ENCODE peak calls at places on chromosomes 5 and 9, in six cellular contexts. N is AG08395; B is OCI-M1; T is activated naive CD4-positive, alpha-beta T cell treated with anti-CD3 and anti-CD28 coated beads, Interleukin-2, amount 10 ng/mL, durations not matched to agents 7 days and 5 days; I is stimulated activated CD4-positive, alpha-beta T cell treated with anti-CD3 and anti-CD28 coated beads, Interleukin-4, amount 100 ng/mL, for 4 hours; O is activated gamma-delta T cell treated with anti-CD3 and anti-CD28 coated beads, Interleukin-2, amount 50 U/mL, for 16 hours. U is an unnamed sample.
A peak's percentile ranks its signal among the peaks of the same experiment; 100 is the strongest.

GRCh38 chr5:170254056-170254455 is 21.3 kb downstream of the C5orf58 start:
- DNase-seq in O (peak; percentile 54), N (no peak), I (peak; percentile 80), T (peak; percentile 75), B (no peak), U (no peak)

GRCh38 chr9:71796368-71796767 is 28.1 kb upstream of the CEMIP2 start:
- DNase-seq in I (peak; percentile 11), B (no peak), N (no peak), T (no peak), O (no peak), U (no peak)

GRCh38 chr9:22108581-22109370 is 99.7 kb upstream of the CDKN2B start:
- DNase-seq in I (no peak), T (no peak), N (no peak), O (no peak), B (peak; percentile 18), U (no peak)

GRCh38 chr5:81230429-81230828 is 2.7 kb upstream of the CKMT2 start:
- DNase-seq in I (no peak), T (no peak), O (no peak), B (no peak), N (no peak), U (no peak)

GRCh38 chr5:1772634-1773033 is 27.0 kb downstream of the MRPL36 start:
- DNase-seq in N (peak; percentile 73), B (peak; percentile 23), T (peak; percentile 23), I (no peak), O (no peak), U (peak; percentile 23)

GRCh38 chr5:59321631-59322030 is 571.9 kb downstream of the PDE4D start:
- DNase-seq in O (no peak), I (no peak), T (no peak), N (no peak), B (no peak), U (no peak)

GRCh38 chr5:106827061-106827460 is 843.7 kb downstream of the EFNA5 start:
- DNase-seq in I (no peak), N (peak; percentile 5), T (no peak), O (no peak), B (no peak), U (no peak)

GRCh38 chr5:134577022-134577795 is 51.7 kb downstream of the JADE2 start:
- DNase-seq in I (no peak), B (no peak), N (peak; percentile 84), O (no peak), T (no peak), U (peak; percentile 34)

GRCh38 chr9:93080406-93080805 is 15.6 kb upstream of the CARD19 start:
- DNase-seq in B (no peak), T (peak; percentile 14), O (no peak), N (no peak), I (no peak), U (no peak)

GRCh38 chr5:173568703-173569102 is 47.7 kb downstream of the BOD1 start:
- DNase-seq in O (no peak), T (no peak), N (no peak), B (no peak), I (no peak), U (no peak)

GRCh38 chr5:14502291-14502690 is 79.3 kb upstream of the OTULINL start:
- DNase-seq in I (no peak), O (no peak), T (no peak), B (no peak), N (no peak), U (no peak)

GRCh38 chr9:128098017-128098935 is 29.3 kb downstream of the PTGES2 start:
- DNase-seq in O (peak; percentile 39), B (peak; percentile 97), I (peak; percentile 77), T (peak; percentile 62), N (peak; percentile 88), U (peak; percentile 98)

GRCh38 chr9:137670391-137671195 is 51.8 kb downstream of the EHMT1 start:
- DNase-seq in O (no peak), I (no peak), N (no peak), T (no peak), B (no peak), U (no peak)

GRCh38 chr5:125194901-125195300 is 448.5 kb upstream of the ZNF608 start:
- DNase-seq in O (no peak), B (no peak), I (no peak), T (no peak), N (no peak), U (no peak)

GRCh38 chr9:127860260-127860659 is 5.8 kb upstream of the ENG start:
- DNase-seq in I (no peak), N (no peak), T (no peak), B (no peak), O (no peak), U (no peak)

GRCh38 chr9:106707722-106708121 is 155.2 kb upstream of the ZNF462 start:
- DNase-seq in I (no peak), O (no peak), T (no peak), B (no peak), N (no peak), U (no peak)

GRCh38 chr5:101505891-101506570 is 602.9 kb upstream of the ST8SIA4 start:
- DNase-seq in O (no peak), I (no peak), T (no peak), B (no peak), N (no peak), U (no peak)

GRCh38 chr5:172370237-172370640 is 84.1 kb downstream of the SH3PXD2B start:
- DNase-seq in N (no peak), T (no peak), I (no peak), B (no peak), O (no peak), U (no peak)

GRCh38 chr9:72926506-72926905 is 26.3 kb downstream of the ALDH1A1 start:
- DNase-seq in T (no peak), B (no peak), N (no peak), I (no peak), O (no peak), U (no peak)

GRCh38 chr9:110767559-110768063 is 99.0 kb downstream of the MUSK start:
- DNase-seq in B (peak; percentile 58), I (no peak), N (peak; percentile 35), O (no peak), T (no peak), U (no peak)

GRCh38 chr5:98839469-98840383 is 66.3 kb downstream of the RGMB start:
- DNase-seq in N (no peak), O (no peak), T (peak; percentile 30), B (peak; percentile 13), I (no peak), U (peak; percentile 24)

GRCh38 chr5:131242728-131243255 is 21.1 kb upstream of the CDC42SE2 start:
- DNase-seq in N (peak; percentile 69), T (no peak), O (no peak), I (no peak), B (no peak), U (peak; percentile 74)

GRCh38 chr5:112491257-112491656 is 72.2 kb upstream of the EPB41L4A start:
- DNase-seq in I (no peak), O (no peak), T (no peak), B (peak; percentile 25), N (peak; percentile 12), U (peak; percentile 29)